ENCODE peak calls at places on chromosome 6, in ten cellular contexts. W is GM12878, G is left lung, O is bronchial epithelial cell, H is lung, V is spleen, T is A549, P is mammary epithelial cell, K is BJ, F is Peyer's patch. R is an unnamed sample.

GRCh38 chr6:132220800-132221199 is 180.5 kb downstream of the MOXD1 start:
- DNase-seq in G (no peak), K (no peak), P (no peak), V (no peak), T (no peak), W (no peak), F (no peak), O (no peak), H (no peak), R (peak; percentile 55)

GRCh38 chr6:168709440-168709839 is 268.5 kb downstream of the SMOC2 start:
- DNase-seq in K (no peak), F (no peak), H (no peak), O (no peak), T (no peak), W (no peak), G (no peak), V (no peak), P (no peak), R (no peak)

GRCh38 chr6:18528084-18528743 is 141.1 kb downstream of the RNF144B start:
- DNase-seq in G (no peak), T (no peak), W (no peak), P (no peak), K (no peak), F (no peak), V (no peak), H (no peak), O (peak; percentile 40), R (peak; percentile 6)

GRCh38 chr6:22306741-22307466 is 10.1 kb upstream of the PRL start:
- DNase-seq in G (no peak), V (no peak), P (no peak), W (no peak), K (no peak), O (no peak), T (no peak), H (no peak), F (no peak), R (no peak)

GRCh38 chr6:14784596-14785360 is 461.1 kb upstream of the JARID2 start:
- DNase-seq in V (no peak), G (no peak), K (no peak), H (no peak), W (no peak), P (no peak), F (no peak), T (no peak), O (peak; percentile 46), R (peak; percentile 83)

GRCh38 chr6:115948751-115949150 is 111.9 kb downstream of the FRK start:
- DNase-seq in F (no peak), O (no peak), V (no peak), G (no peak), K (no peak), P (no peak), H (no peak), W (no peak), T (no peak), R (no peak)

GRCh38 chr6:145034664-145035063 is 700.7 kb downstream of the EPM2A start:
- DNase-seq in G (no peak), F (no peak), W (no peak), T (no peak), P (no peak), O (no peak), K (no peak), V (no peak), H (no peak), R (peak; percentile 34)

GRCh38 chr6:108735991-108736345 is 112.3 kb upstream of the ARMC2 start:
- DNase-seq in V (no peak), K (no peak), F (peak; percentile 71), G (no peak), W (no peak), O (no peak), T (no peak), P (no peak), H (no peak), R (no peak)

GRCh38 chr6:109296305-109296915 is 85.9 kb downstream of the CD164 start:
- DNase-seq in W (no peak), P (no peak), H (no peak), O (peak; percentile 20), G (no peak), T (peak; percentile 12), F (no peak), K (no peak), V (no peak), R (no peak)

GRCh38 chr6:113630738-113631535 is 226.2 kb upstream of the MARCKS start:
- DNase-seq in H (no peak), O (peak; percentile 82), G (no peak), V (no peak), K (no peak), P (peak; percentile 79), T (no peak), F (no peak), W (peak; percentile 97), R (peak; percentile 64)

GRCh38 chr6:110660066-110660655 is 155.1 kb downstream of the CDK19 start:
- DNase-seq in V (no peak), W (no peak), P (no peak), F (no peak), G (peak; percentile 64), H (no peak), K (no peak), T (no peak), O (no peak), R (no peak)

GRCh38 chr6:85580878-85581267 is 12.8 kb downstream of the SNX14 start:
- DNase-seq in H (no peak), V (no peak), K (no peak), W (no peak), F (no peak), P (peak; percentile 25), O (peak; percentile 40), G (no peak), T (peak; percentile 42), R (peak; percentile 35)

GRCh38 chr6:82144007-82144851 is 103.3 kb downstream of the IBTK start:
- DNase-seq in T (peak; percentile 88), V (no peak), F (peak; percentile 48), K (peak; percentile 92), P (peak; percentile 96), G (no peak), W (peak; percentile 26), O (peak; percentile 98), H (no peak), R (peak; percentile 88)

GRCh38 chr6:87702589-87702945 is 534 bp upstream of the AKIRIN2 start:
- DNase-seq in T (peak; percentile 46), P (peak; percentile 68), F (no peak), G (no peak), H (no peak), O (peak; percentile 69), V (no peak), K (no peak), W (no peak), R (peak; percentile 83)

GRCh38 chr6:43680583-43681120 is 6.9 kb downstream of the MRPS18A start:
- DNase-seq in O (no peak), H (no peak), V (no peak), T (no peak), K (no peak), G (no peak), W (no peak), F (no peak), P (no peak), R (no peak)

GRCh38 chr6:158815915-158816314 is 3.3 kb downstream of the EZR start:
- DNase-seq in W (no peak), K (no peak), H (no peak), O (no peak), P (no peak), T (no peak), F (no peak), G (no peak), V (no peak), R (no peak)
- TF ChIP-seq CTCF in W (no peak), K (no peak), H (no peak), O (no peak), P (no peak), T (no peak), F (no peak), G (no peak), V (no peak), R (no peak)

DNA sequence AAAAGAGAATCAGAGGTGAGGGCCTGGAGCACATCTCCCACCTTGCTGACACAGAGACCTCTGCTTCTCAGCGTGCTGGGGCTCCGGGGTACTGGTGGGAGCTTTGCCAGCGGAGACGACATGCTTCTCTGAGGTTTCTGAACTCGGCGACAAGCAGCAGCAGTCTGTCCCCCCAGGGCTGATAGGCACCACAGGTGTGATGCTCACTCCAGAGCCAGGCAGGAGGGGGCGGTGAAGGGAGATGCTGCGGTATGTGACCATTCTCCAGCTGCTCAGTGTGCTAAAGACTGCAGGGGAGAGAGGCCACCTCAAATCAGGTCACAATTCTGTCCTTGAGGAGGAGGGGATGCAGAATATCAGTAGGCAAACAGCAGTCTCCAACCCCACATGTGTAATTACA is 219.9 kb downstream of the ALDH8A1 start:
- DNase-seq in V (no peak), K (no peak), G (no peak), T (no peak), F (no peak), H (no peak), P (no peak), O (no peak), W (no peak), R (no peak)
- H3K4me3 ChIP-seq in V (no peak overlapping the region), K (no peak overlapping the region), G (no peak overlapping the region), T (no peak overlapping the region), F (no peak overlapping the region), H (no peak overlapping the region), P (no peak overlapping the region), O (no peak overlapping the region), W (no peak overlapping the region), R (no peak overlapping the region)

GRCh38 chr6:45566882-45567281 is 189.1 kb upstream of the SUPT3H start:
- DNase-seq in P (peak; percentile 63), H (no peak), T (no peak), O (peak; percentile 68), W (no peak), V (no peak), G (no peak), F (no peak), K (no peak), R (no peak)
- TF ChIP-seq CTCF in P (no peak), H (no peak), T (no peak), O (no peak), W (no peak), V (no peak), G (no peak), F (no peak), K (no peak), R (no peak)

GRCh38 chr6:166542580-166542912 is 43.9 kb downstream of the RAMACL start:
- DNase-seq in T (no peak), H (peak; percentile 42), O (peak; percentile 38), W (no peak), P (no peak), F (no peak), V (no peak), K (no peak), G (no peak), R (no peak)

GRCh38 chr6:166540631-166541331 is 45.7 kb downstream of the RAMACL start:
- DNase-seq in O (no peak), V (no peak), K (no peak), F (no peak), P (no peak), W (peak; percentile 66), H (no peak), G (no peak), T (no peak), R (no peak)

GRCh38 chr6:166541366-166541765 is 45.1 kb downstream of the RAMACL start:
- DNase-seq in F (no peak), G (no peak), V (no peak), K (no peak), W (no peak), O (no peak), P (no peak), H (no peak), T (no peak), R (no peak)

GRCh38 chr6:166543603-166544293 is 42.7 kb downstream of the RAMACL start:
- DNase-seq in G (no peak), P (no peak), W (no peak), K (no peak), V (peak; percentile 22), F (no peak), H (no peak), T (no peak), O (no peak), R (no peak)

GRCh38 chr6:166541876-166542579 is 44.5 kb downstream of the RAMACL start:
- DNase-seq in F (no peak), W (no peak), K (no peak), G (no peak), P (no peak), H (no peak), O (no peak), T (no peak), V (no peak), R (no peak)
- H3K4me3 ChIP-seq in F (peak overlapping the region; percentile 2), W (peak overlapping the region; percentile 31), K (no peak overlapping the region), G (no peak overlapping the region), P (no peak overlapping the region), H (no peak overlapping the region), O (no peak overlapping the region), T (no peak overlapping the region), V (no peak overlapping the region), R (no peak overlapping the region)

R was measured in fibroblast of villous mesenchyme.